ENCODE peak calls at places on chromosomes 1 and 21, in ten cellular contexts. T is thoracic aorta; V is lower lobe of right lung; U is transverse colon; R is CD4-positive, alpha-beta T cell; Y is RWPE1; L is endothelial cell of umbilical vein; S is uterus; E is left ventricle myocardium inferior; X is adrenal gland. A is an unnamed sample.

GRCh38 chr1:78284354-78284753 is 206.4 kb upstream of the PTGFR start:
- DNase-seq in T (no peak), V (no peak), U (peak), R (no peak), Y (no peak), L (no peak), S (no peak), E (no peak), X (no peak), A (no peak)

GRCh38 chr1:158101944-158102343 is 78.8 kb upstream of the CD1D start:
- DNase-seq in T (no peak), V (no peak), U (no peak), R (no peak), Y (peak), L (peak), S (no peak), E (no peak), X (no peak), A (no peak)

GRCh38 chr1:238681021-238681420 is 705.3 kb upstream of the CHRM3 start:
- DNase-seq in T (no peak), V (no peak), U (no peak), R (no peak), Y (peak), L (no peak), S (no peak), E (no peak), X (no peak), A (no peak)

GRCh38 chr1:183989078-183989577 is 48.4 kb downstream of the COLGALT2 start:
- DNase-seq in T (peak), V (no peak), U (no peak), R (no peak), Y (peak), L (no peak), S (no peak), E (peak), X (no peak), A (no peak)

GRCh38 chr1:91844862-91845528 is 41.0 kb downstream of the TGFBR3 start:
- DNase-seq in T (peak), V (no peak), U (no peak), R (no peak), Y (peak), L (peak), S (peak), E (peak), X (peak), A (peak)

GRCh38 chr21:33567914-33568313 is 20.6 kb downstream of the DONSON start:
- DNase-seq in T (no peak), V (no peak), U (no peak), R (no peak), Y (no peak), L (no peak), S (no peak), E (no peak), X (no peak), A (no peak)

GRCh38 chr1:215273838-215274516 is 191.4 kb downstream of the KCNK2 start:
- DNase-seq in T (no peak), V (no peak), U (no peak), R (no peak), Y (peak), L (peak), S (no peak), E (no peak), X (no peak), A (no peak)

GRCh38 chr1:173122958-173123852 is 72.5 kb upstream of the TNFSF18 start:
- DNase-seq in T (no peak), V (peak), U (peak), R (no peak), Y (peak), L (peak), S (peak), E (peak), X (peak), A (peak)

GRCh38 chr1:173042806-173043205 is 7.9 kb downstream of the TNFSF18 start:
- DNase-seq in T (no peak), V (no peak), U (no peak), R (no peak), Y (no peak), L (no peak), S (no peak), E (no peak), X (no peak), A (no peak)

GRCh38 chr1:209674957-209675566 is at the start of gene G0S2:
- DNase-seq in T (no peak), V (peak), U (peak), R (no peak), Y (no peak), L (no peak), S (peak), E (peak), X (peak), A (peak)

GRCh38 chr1:15523104-15523921 is 702 bp downstream of the CASP9 start:
- DNase-seq in T (no peak), V (no peak), U (no peak), R (no peak), Y (no peak), L (no peak), S (peak), E (no peak), X (no peak), A (peak)

GRCh38 chr1:75265792-75266191 is 131.6 kb downstream of the LHX8 start:
- DNase-seq in T (no peak), V (no peak), U (no peak), R (no peak), Y (peak), L (peak), S (no peak), E (no peak), X (no peak), A (no peak)

GRCh38 chr1:174626031-174627020 is 178.6 kb downstream of the GPR52 start:
- DNase-seq in T (no peak), V (no peak), U (no peak), R (no peak), Y (no peak), L (no peak), S (no peak), E (no peak), X (no peak), A (no peak)

GRCh38 chr1:172818841-172819527 is 160.1 kb downstream of the FASLG start:
- DNase-seq in T (no peak), V (no peak), U (peak), R (no peak), Y (no peak), L (no peak), S (no peak), E (no peak), X (no peak), A (no peak)

GRCh38 chr1:55053265-55053954 is 14.1 kb downstream of the PCSK9 start:
- DNase-seq in T (no peak), V (peak), U (no peak), R (no peak), Y (no peak), L (no peak), S (no peak), E (no peak), X (no peak), A (no peak)

GRCh38 chr1:184021666-184022198 is 15.8 kb downstream of the COLGALT2 start:
- DNase-seq in T (no peak), V (no peak), U (no peak), R (no peak), Y (no peak), L (no peak), S (no peak), E (no peak), X (no peak), A (no peak)

GRCh38 chr1:60149254-60149653 is 75.7 kb upstream of the C1orf87 start:
- DNase-seq in T (no peak), V (no peak), U (peak), R (no peak), Y (no peak), L (peak), S (no peak), E (peak), X (peak), A (no peak)

GRCh38 chr1:244801246-244801645 is 34.2 kb upstream of the COX20 start:
- DNase-seq in T (no peak), V (no peak), U (peak), R (peak), Y (peak), L (peak), S (no peak), E (no peak), X (peak), A (no peak)

GRCh38 chr1:189880135-189880534 is 597.5 kb downstream of the BRINP3 start:
- DNase-seq in T (no peak), V (no peak), U (no peak), R (no peak), Y (no peak), L (no peak), S (no peak), E (no peak), X (no peak), A (no peak)

GRCh38 chr1:64308856-64309255 is 105.4 kb downstream of the UBE2U start:
- DNase-seq in T (no peak), V (no peak), U (no peak), R (no peak), Y (peak), L (peak), S (no peak), E (no peak), X (no peak), A (no peak)

GRCh38 chr1:110005971-110006370 is 21.4 kb downstream of the AHCYL1 start:
- DNase-seq in T (no peak), V (no peak), U (no peak), R (no peak), Y (no peak), L (no peak), S (no peak), E (no peak), X (no peak), A (no peak)

GRCh38 chr1:183569141-183569540 is 21.1 kb downstream of the NCF2 start:
- DNase-seq in T (no peak), V (no peak), U (no peak), R (no peak), Y (peak), L (no peak), S (no peak), E (no peak), X (no peak), A (no peak)

GRCh38 chr21:37568916-37569315 is 202.3 kb downstream of the DYRK1A start:
- DNase-seq in T (no peak), V (no peak), U (no peak), R (no peak), Y (no peak), L (no peak), S (no peak), E (no peak), X (no peak), A (no peak)

GRCh38 chr1:231612393-231613089 is 14.0 kb upstream of the DISC1 start:
- DNase-seq in T (no peak), V (peak), U (peak), R (peak), Y (no peak), L (no peak), S (no peak), E (no peak), X (no peak), A (no peak)

GRCh38 chr1:26283226-26283853 is 3.5 kb downstream of the SH3BGRL3 start:
- DNase-seq in T (no peak), V (no peak), U (no peak), R (no peak), Y (no peak), L (no peak), S (no peak), E (no peak), X (no peak), A (no peak)
- H3K27ac ChIP-seq in T (no peak), V (no peak), U (peak), R (peak), Y (peak), L (no peak), S (no peak), E (peak), X (no peak), A (no peak)

DNA sequence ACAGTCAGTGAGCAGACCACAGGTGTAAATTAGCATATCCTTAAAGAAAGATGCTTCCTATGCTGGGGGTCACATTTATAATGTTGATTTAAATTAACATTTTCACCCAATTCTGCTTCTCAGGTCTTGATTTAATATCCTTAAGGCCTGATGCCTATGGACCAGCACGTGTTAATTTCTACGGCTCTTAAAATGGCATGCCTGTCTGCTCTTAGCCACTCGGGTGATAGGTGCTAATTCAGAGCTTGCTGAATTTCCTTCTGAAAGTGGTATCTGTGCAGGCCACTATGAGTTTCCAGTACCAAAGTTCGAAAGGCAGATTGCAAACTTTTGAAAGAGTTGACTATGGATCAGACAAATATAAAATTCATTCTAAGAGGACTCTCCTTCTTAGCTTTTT is 487.4 kb upstream of the ADGRL2 start:
- DNase-seq in T (no peak), V (no peak), U (no peak), R (no peak), Y (no peak), L (no peak), S (no peak), E (no peak), X (no peak), A (no peak)
- TF ChIP-seq CTCF in T (no peak), V (no peak), U (no peak), R (no peak), Y (no peak), L (no peak), S (no peak), E (no peak), X (no peak), A (no peak)

DNA sequence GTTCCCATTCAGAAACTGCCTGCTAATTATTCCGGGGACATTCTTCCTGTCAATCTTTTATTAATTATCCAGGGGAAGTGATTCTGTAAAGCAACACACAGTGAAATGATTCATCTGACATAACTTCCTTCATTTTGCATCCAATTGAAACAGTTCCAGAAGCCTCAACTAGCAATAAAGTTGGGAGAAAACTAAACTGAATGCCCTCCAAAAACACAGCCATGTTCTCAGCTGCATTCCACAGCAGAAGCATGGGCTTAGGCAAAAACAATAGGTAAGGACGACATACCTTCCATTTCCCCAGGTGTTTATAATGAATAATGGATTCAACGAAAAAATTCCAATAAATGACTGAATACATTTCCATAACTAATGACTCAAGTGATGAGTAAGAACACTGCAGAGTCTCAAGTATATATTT is 36.9 kb upstream of the TARBP1 start:
- DNase-seq in T (no peak), V (no peak), U (no peak), R (no peak), Y (peak), L (peak), S (no peak), E (no peak), X (no peak), A (no peak)
- H3K27ac ChIP-seq in T (peak), V (peak), U (peak), R (no peak), Y (no peak), L (peak), S (peak), E (peak), X (no peak), A (no peak)

DNA sequence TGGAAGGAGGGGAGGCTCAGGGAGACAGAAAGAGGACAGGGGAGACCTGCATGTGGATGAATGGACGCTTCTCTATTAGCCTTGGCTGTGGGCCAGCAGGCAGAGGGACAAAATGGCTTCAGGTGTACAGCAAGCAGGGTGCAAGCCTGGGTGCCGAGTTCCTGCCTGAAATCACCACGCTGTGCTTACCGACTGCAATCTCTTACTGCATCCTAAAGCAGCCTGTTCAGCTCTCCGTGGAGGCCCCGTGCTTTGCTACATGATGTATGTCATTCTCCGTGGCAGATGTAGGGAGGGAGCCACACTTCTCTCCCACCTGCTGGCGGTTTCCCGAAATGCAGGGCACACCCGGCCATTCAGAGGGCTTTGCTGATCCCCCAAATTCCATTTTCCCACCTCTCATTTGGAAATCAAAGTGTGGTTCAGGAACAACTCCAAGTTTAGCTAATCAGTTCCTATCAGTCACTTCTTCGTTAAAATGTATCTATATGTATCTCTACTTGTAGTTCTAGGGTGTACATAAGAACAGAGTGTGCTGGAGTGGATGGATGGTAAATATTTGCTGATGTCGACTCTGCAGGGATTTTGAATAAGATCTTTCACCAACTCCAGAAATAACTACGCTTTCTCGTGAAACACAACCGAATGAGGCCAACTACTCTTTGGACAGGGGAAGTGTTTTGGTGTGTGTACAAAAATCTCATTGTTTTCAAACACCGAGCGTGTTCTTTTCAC is 122.3 kb upstream of the BACE2 start:
- DNase-seq in T (no peak), V (peak), U (no peak), R (no peak), Y (no peak), L (no peak), S (no peak), E (no peak), X (no peak), A (no peak)
- TF ChIP-seq CTCF in T (no peak), V (peak), U (peak), R (no peak), Y (peak), L (no peak), S (no peak), E (peak), X (no peak), A (no peak)

DNA sequence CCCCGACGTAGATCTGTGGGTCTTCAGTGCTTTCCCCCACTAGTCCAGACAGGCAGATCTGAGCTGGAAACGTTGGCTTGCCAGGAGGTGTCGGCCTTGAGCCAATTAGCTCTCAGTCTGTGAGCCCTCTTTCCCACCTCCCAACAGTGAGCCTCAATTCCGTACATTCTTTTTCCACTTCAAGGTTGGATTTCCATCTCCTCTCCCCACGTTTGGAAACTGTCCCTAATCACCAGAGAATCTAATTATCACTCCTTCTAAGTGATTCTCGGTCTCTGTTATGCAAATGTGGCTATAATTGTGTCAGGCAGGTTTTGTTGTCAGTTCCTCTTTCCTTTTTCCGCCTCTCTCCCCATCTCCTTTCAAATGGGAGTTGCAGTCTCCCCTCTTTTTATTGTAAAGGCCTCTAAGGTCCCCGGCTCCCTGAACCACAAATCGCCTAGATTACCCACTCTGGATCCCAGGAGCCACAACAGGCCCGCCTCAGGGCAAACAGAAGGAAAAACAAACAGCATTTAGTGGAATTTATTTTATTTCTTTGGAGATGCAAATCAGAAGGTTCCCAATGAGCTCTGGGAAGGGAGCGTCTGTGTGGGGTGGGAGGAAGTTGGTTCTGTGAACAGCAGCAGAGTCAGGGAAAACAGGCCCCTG is 29.4 kb upstream of the LRRN2 start:
- DNase-seq in T (no peak), V (no peak), U (no peak), R (no peak), Y (no peak), L (no peak), S (no peak), E (no peak), X (no peak), A (no peak)
- H3K27ac ChIP-seq in T (no peak), V (no peak), U (peak), R (no peak), Y (no peak), L (no peak), S (no peak), E (no peak), X (no peak), A (no peak)

GRCh38 chr1:32964461-32965250 is at the start of gene RNF19B:
- DNase-seq in T (peak), V (peak), U (peak), R (peak), Y (peak), L (peak), S (peak), E (peak), X (peak), A (peak)
- TF ChIP-seq CTCF in T (peak), V (peak), U (peak), R (no peak), Y (no peak), L (no peak), S (peak), E (peak), X (peak), A (peak)

A was measured in ovary.